ENCODE peak calls at places on chromosome 1, in eight cellular contexts. V is retina, E is amniotic stem cell, P is ovary, C is posterior vena cava, L is NCI-H2081 treated with DMSO at 0.1 percent for 48 hours, T is left ventricle myocardium inferior, G is activated T-helper 1 cell treated with Interleukin-2 at 50 U/mL for 16 hours. H is an unnamed sample.

GRCh38 chr1:153506831-153507413 is 28.9 kb downstream of the S100A6 start:
- DNase-seq in V (no peak), E (peak; percentile 33), P (peak; percentile 92), C (peak; percentile 94), L (no peak), T (peak; percentile 87), G (no peak), H (no peak)

GRCh38 chr1:186143521-186143920 is 231.5 kb downstream of the TPR start:
- DNase-seq in V (no peak), E (no peak), P (no peak), C (no peak), L (no peak), T (no peak), G (no peak), H (no peak)

GRCh38 chr1:198175418-198176170 is 18.8 kb downstream of the NEK7 start:
- DNase-seq in V (no peak), E (no peak), P (no peak), C (no peak), L (no peak), T (no peak), G (no peak), H (no peak)

GRCh38 chr1:220785166-220786056 is 1.3 kb upstream of the MTARC1 start:
- DNase-seq in V (peak; percentile 17), E (no peak), P (no peak), C (no peak), L (no peak), T (no peak), G (no peak), H (no peak)

GRCh38 chr1:208047476-208047934 is 136.6 kb upstream of the CD34 start:
- DNase-seq in V (no peak), E (no peak), P (peak; percentile 85), C (peak; percentile 93), L (no peak), T (peak; percentile 85), G (no peak), H (no peak)

GRCh38 chr1:32774950-32775634 is 42.1 kb downstream of the YARS1 start:
- DNase-seq in V (no peak), E (no peak), P (no peak), C (peak; percentile 57), L (peak; percentile 16), T (no peak), G (no peak), H (no peak)

GRCh38 chr1:212540031-212540430 is 68.5 kb upstream of the ATF3 start:
- DNase-seq in V (no peak), E (no peak), P (no peak), C (no peak), L (no peak), T (no peak), G (no peak), H (no peak)

GRCh38 chr1:113012149-113012548 is 56.2 kb upstream of the SLC16A1 start:
- DNase-seq in V (no peak), E (no peak), P (no peak), C (no peak), L (no peak), T (no peak), G (no peak), H (no peak)

GRCh38 chr1:183106166-183106565 is 79.9 kb upstream of the LAMC2 start:
- DNase-seq in V (no peak), E (no peak), P (no peak), C (no peak), L (no peak), T (no peak), G (no peak), H (no peak)

GRCh38 chr1:167554028-167554779 is 642 bp upstream of the CREG1 start:
- DNase-seq in V (no peak), E (no peak), P (peak; percentile 20), C (no peak), L (no peak), T (no peak), G (no peak), H (no peak)

GRCh38 chr1:115764541-115764940 is 4.0 kb downstream of the CASQ2 start:
- DNase-seq in V (no peak), E (no peak), P (no peak), C (no peak), L (no peak), T (no peak), G (no peak), H (no peak)

H was measured in NCI-H187 treated with DMSO at 0.1 percent for 48 hours.